ENCODE peak calls at places on chromosome 17, in seven cellular contexts. R is stimulated activated CD4-positive, alpha-beta T cell treated with anti-CD3 and anti-CD28 coated beads, Interleukin-2, amount 100 ng/mL, for 48 hours; Q is NCI-H774; E is stimulated activated CD8-positive, alpha-beta memory T cell treated with anti-CD3 and anti-CD28 coated beads, Interleukin-7, amount 100 ng/mL, for 24 hours; T is H7; N is lung; M is stomach. X is an unnamed sample.

GRCh38 chr17:42266918-42267766 is 9.0 kb downstream of the STAT5B start:
- DNase-seq in R (no peak), Q (no peak), E (no peak), T (no peak), N (no peak), M (no peak), X (no peak)

GRCh38 chr17:64661731-64661980 is 451 bp downstream of the SMURF2 start:
- DNase-seq in R (no peak), Q (no peak), E (no peak), T (no peak), N (peak; percentile 45), M (no peak), X (peak; percentile 61)

GRCh38 chr17:4436846-4437245 is 3.1 kb downstream of the SPNS3 start:
- DNase-seq in R (no peak), Q (no peak), E (no peak), T (no peak), N (no peak), M (no peak), X (no peak)

GRCh38 chr17:79280010-79280409 is 205.4 kb downstream of the ENGASE start:
- DNase-seq in R (no peak), Q (no peak), E (no peak), T (no peak), N (no peak), M (no peak), X (no peak)

GRCh38 chr17:17455173-17455572 is 21.6 kb upstream of the MED9 start:
- DNase-seq in R (no peak), Q (peak; percentile 44), E (no peak), T (no peak), N (no peak), M (no peak), X (no peak)

GRCh38 chr17:68568581-68568980 is 32.6 kb downstream of the FAM20A start:
- DNase-seq in R (no peak), Q (no peak), E (no peak), T (no peak), N (no peak), M (no peak), X (no peak)

GRCh38 chr17:63988741-63989621 is 9.2 kb upstream of the PRR29 start:
- DNase-seq in R (no peak), Q (no peak), E (no peak), T (peak; percentile 83), N (no peak), M (no peak), X (no peak)

GRCh38 chr17:78839173-78839761 is 1.3 kb downstream of the USP36 start:
- DNase-seq in R (no peak), Q (no peak), E (no peak), T (no peak), N (no peak), M (no peak), X (no peak)

GRCh38 chr17:79852748-79853147 is 13.5 kb upstream of the CBX4 start:
- DNase-seq in R (no peak), Q (no peak), E (no peak), T (no peak), N (no peak), M (no peak), X (no peak)

GRCh38 chr17:56699186-56699895 is 105.8 kb downstream of the NOG start:
- DNase-seq in R (no peak), Q (no peak), E (no peak), T (peak; percentile 79), N (peak; percentile 58), M (peak; percentile 32), X (peak; percentile 39)

GRCh38 chr17:20797292-20797691 is 217.8 kb downstream of the CDRT15L2 start:
- DNase-seq in R (no peak), Q (no peak), E (no peak), T (no peak), N (no peak), M (no peak), X (no peak)

GRCh38 chr17:78263063-78263735 is 31.8 kb downstream of the TMEM235 start:
- DNase-seq in R (no peak), Q (no peak), E (no peak), T (peak; percentile 66), N (peak; percentile 62), M (peak; percentile 75), X (no peak)

GRCh38 chr17:27320222-27320560 is 26.3 kb downstream of the WSB1 start:
- DNase-seq in R (no peak), Q (no peak), E (no peak), T (no peak), N (no peak), M (no peak), X (no peak)

GRCh38 chr17:46726106-46726670 is 92.3 kb downstream of the WNT3 start:
- DNase-seq in R (no peak), Q (no peak), E (no peak), T (no peak), N (no peak), M (no peak), X (no peak)

GRCh38 chr17:69761767-69762321 is 313.2 kb upstream of the KCNJ16 start:
- DNase-seq in R (no peak), Q (no peak), E (no peak), T (peak; percentile 4), N (no peak), M (no peak), X (no peak)

GRCh38 chr17:77036136-77036840 is 104.5 kb upstream of the SEC14L1 start:
- DNase-seq in R (no peak), Q (no peak), E (no peak), T (no peak), N (no peak), M (no peak), X (no peak)

GRCh38 chr17:17946104-17946503 is 26.1 kb downstream of the TOM1L2 start:
- DNase-seq in R (no peak), Q (no peak), E (no peak), T (no peak), N (no peak), M (no peak), X (no peak)

GRCh38 chr17:49224198-49224996 is 6.2 kb downstream of the PHOSPHO1 start:
- DNase-seq in R (no peak), Q (peak; percentile 36), E (no peak), T (peak; percentile 86), N (no peak), M (peak; percentile 46), X (peak; percentile 10)

GRCh38 chr17:57636274-57636673 is 108.8 kb downstream of the CCDC182 start:
- DNase-seq in R (no peak), Q (no peak), E (no peak), T (peak; percentile 68), N (no peak), M (no peak), X (no peak)

GRCh38 chr17:21012736-21013135 is 30.1 kb downstream of the USP22 start:
- DNase-seq in R (no peak), Q (no peak), E (no peak), T (peak; percentile 30), N (no peak), M (no peak), X (no peak)

GRCh38 chr17:29010129-29010528 is 4.3 kb upstream of the SEZ6 start:
- DNase-seq in R (no peak), Q (no peak), E (no peak), T (peak; percentile 54), N (no peak), M (no peak), X (no peak)

GRCh38 chr17:57625511-57625910 is 119.6 kb downstream of the CCDC182 start:
- DNase-seq in R (no peak), Q (no peak), E (no peak), T (no peak), N (no peak), M (no peak), X (no peak)

GRCh38 chr17:69997332-69997731 is 77.7 kb upstream of the KCNJ16 start:
- DNase-seq in R (no peak), Q (no peak), E (no peak), T (no peak), N (no peak), M (no peak), X (no peak)

GRCh38 chr17:72063756-72064461 is 56.9 kb upstream of the SOX9 start:
- DNase-seq in R (no peak), Q (no peak), E (no peak), T (no peak), N (no peak), M (no peak), X (no peak)

GRCh38 chr17:42562845-42563509 is 1.0 kb downstream of the COASY start:
- DNase-seq in R (no peak), Q (no peak), E (no peak), T (peak; percentile 59), N (no peak), M (no peak), X (no peak)

X was measured in prostate gland.